ENCODE peak calls at places on chromosomes 7 and 10, in nine cellular contexts. L is prostate gland, B is K562, Z is spleen, G is GM12878, V is H1, D is GM12892, I is HCT116, K is breast epithelium. A is an unnamed sample.

GRCh38 chr7:70681847-70682350 is 450.0 kb upstream of the GALNT17 start:
- DNase-seq in L (no peak), B (no peak), Z (no peak), G (peak), V (no peak), D (no peak), I (no peak), K (no peak), A (no peak)

GRCh38 chr7:17640730-17641377 is 299.4 kb downstream of the SNX13 start:
- DNase-seq in L (no peak), B (peak), Z (no peak), G (no peak), V (no peak), D (no peak), I (peak), K (no peak), A (no peak)

GRCh38 chr10:1535337-1535957 is 201.9 kb downstream of the ADARB2 start:
- DNase-seq in L (no peak), B (no peak), Z (peak), G (no peak), V (no peak), D (no peak), I (no peak), K (no peak), A (no peak)

GRCh38 chr10:75736889-75737610 is 305.6 kb downstream of the LRMDA start:
- DNase-seq in L (peak), B (no peak), Z (no peak), G (no peak), V (no peak), D (no peak), I (no peak), K (peak), A (no peak)

GRCh38 chr7:44150466-44150832 is 9.3 kb upstream of the MYL7 start:
- DNase-seq in L (no peak), B (no peak), Z (no peak), G (peak), V (no peak), D (no peak), I (no peak), K (no peak), A (no peak)

GRCh38 chr7:26713981-26714380 is 150.4 kb downstream of the SKAP2 start:
- DNase-seq in L (no peak), B (no peak), Z (no peak), G (no peak), V (no peak), D (no peak), I (no peak), K (no peak), A (no peak)

GRCh38 chr10:114024876-114025609 is 18.6 kb upstream of the ADRB1 start:
- DNase-seq in L (no peak), B (no peak), Z (peak), G (peak), V (no peak), D (peak), I (no peak), K (no peak), A (no peak)

GRCh38 chr7:148912758-148913541 is 28.9 kb upstream of the EZH2 start:
- DNase-seq in L (no peak), B (no peak), Z (no peak), G (peak), V (no peak), D (no peak), I (peak), K (no peak), A (no peak)

GRCh38 chr7:33705333-33705833 is 200.0 kb upstream of the BMPER start:
- DNase-seq in L (no peak), B (no peak), Z (no peak), G (no peak), V (peak), D (no peak), I (no peak), K (no peak), A (no peak)

GRCh38 chr10:102065561-102066420 is 642 bp downstream of the HPS6 start:
- DNase-seq in L (peak), B (no peak), Z (no peak), G (no peak), V (no peak), D (peak), I (no peak), K (no peak), A (peak)

DNA sequence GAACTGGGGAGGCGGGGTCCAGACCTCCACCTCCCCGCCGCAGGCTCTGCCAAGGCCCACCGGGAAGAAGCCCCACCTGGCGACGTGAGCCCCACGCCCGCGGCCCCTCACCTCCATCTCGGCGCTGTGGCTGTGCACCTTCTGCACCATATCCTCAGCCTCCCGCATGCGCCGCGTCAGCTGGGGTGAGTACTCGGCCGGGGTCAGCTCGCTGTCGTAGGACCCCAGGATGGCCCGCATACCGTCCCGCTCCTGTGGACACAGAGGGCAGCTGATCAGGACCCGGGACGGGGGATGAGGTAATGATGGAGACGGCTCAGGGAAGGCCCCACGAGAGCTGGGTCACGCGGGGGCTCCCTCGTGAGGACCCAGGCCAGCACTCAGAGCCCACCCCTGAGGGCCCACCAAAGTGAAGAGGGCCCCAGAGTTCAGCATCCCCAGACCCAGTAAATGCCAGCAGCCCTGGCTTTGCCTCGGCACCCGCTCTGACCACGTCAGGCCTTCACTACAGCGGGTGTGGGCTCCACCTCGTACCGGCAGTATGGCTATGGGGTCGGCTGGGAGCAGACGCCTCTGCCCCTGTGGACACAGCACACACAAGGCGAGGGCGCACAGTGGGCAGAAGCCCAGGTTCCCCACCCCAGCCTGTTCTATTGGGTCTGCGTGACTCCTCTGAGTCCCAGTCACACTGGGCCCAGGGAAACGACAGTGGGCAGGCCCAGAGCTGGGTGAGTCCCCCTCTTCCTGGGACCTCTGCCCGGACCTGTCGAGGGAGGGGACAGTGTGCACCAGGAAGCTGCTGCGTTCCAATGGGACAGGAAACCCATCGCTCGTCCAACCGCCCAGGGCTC is 218.1 kb downstream of the MAD1L1 start:
- DNase-seq in L (peak), B (no peak), Z (peak), G (no peak), V (no peak), D (no peak), I (no peak), K (no peak), A (no peak)
- TF ChIP-seq POLR2AphosphoS5 in L (no peak), B (no peak), Z (no peak), G (no peak), V (no peak), D (no peak), I (no peak), K (no peak), A (no peak)

GRCh38 chr10:60424971-60425370 is 35.3 kb upstream of the ANK3 start:
- DNase-seq in L (no peak), B (no peak), Z (no peak), G (no peak), V (no peak), D (no peak), I (no peak), K (no peak), A (no peak)

GRCh38 chr10:60425392-60426110 is 35.9 kb upstream of the ANK3 start:
- DNase-seq in L (no peak), B (no peak), Z (no peak), G (no peak), V (no peak), D (no peak), I (no peak), K (no peak), A (no peak)

GRCh38 chr10:60427709-60428386 is 38.2 kb upstream of the ANK3 start:
- DNase-seq in L (no peak), B (no peak), Z (no peak), G (no peak), V (no peak), D (no peak), I (no peak), K (no peak), A (no peak)

GRCh38 chr10:60427148-60427547 is 37.5 kb upstream of the ANK3 start:
- DNase-seq in L (no peak), B (no peak), Z (no peak), G (no peak), V (no peak), D (no peak), I (no peak), K (no peak), A (no peak)

GRCh38 chr10:60426425-60426824 is 36.8 kb upstream of the ANK3 start:
- DNase-seq in L (no peak), B (no peak), Z (no peak), G (no peak), V (no peak), D (no peak), I (no peak), K (no peak), A (no peak)
- TF ChIP-seq POLR2AphosphoS5 in L (no peak), B (no peak), Z (no peak), G (no peak), V (no peak), D (no peak), I (no peak), K (no peak), A (peak)

GRCh38 chr7:157517782-157518513 is 181.1 kb downstream of the DNAJB6 start:
- DNase-seq in L (no peak), B (no peak), Z (peak), G (no peak), V (no peak), D (no peak), I (no peak), K (peak), A (peak)
- TF ChIP-seq POLR2AphosphoS5 in L (no peak), B (no peak), Z (no peak), G (no peak), V (no peak), D (no peak), I (no peak), K (no peak), A (no peak)

GRCh38 chr7:244981-245380 is 45.0 kb upstream of the FOXL3 start:
- DNase-seq in L (no peak), B (no peak), Z (no peak), G (no peak), V (no peak), D (no peak), I (no peak), K (no peak), A (no peak)
- TF ChIP-seq POLR2AphosphoS5 in L (no peak), B (no peak), Z (no peak), G (no peak), V (no peak), D (no peak), I (no peak), K (no peak), A (no peak)

GRCh38 chr10:121137533-121137932 is 286.4 kb downstream of the WDR11 start:
- DNase-seq in L (peak), B (no peak), Z (no peak), G (no peak), V (no peak), D (no peak), I (no peak), K (no peak), A (no peak)
- TF ChIP-seq POLR2AphosphoS5 in L (peak), B (no peak), Z (no peak), G (no peak), V (no peak), D (no peak), I (no peak), K (no peak), A (no peak)

A was measured in stomach.